ENCODE peak calls at places on chromosomes 12 and 14, in seven cellular contexts. K is AG20443, N is hepatic stellate cell, U is iPS DF 6.9, B is ureter, Z is stomach, A is Daoy. V is an unnamed sample.

GRCh38 chr12:46217686-46218508 is 50.9 kb downstream of the SLC38A1 start:
- DNase-seq in B (no peak), A (no peak), K (no peak), Z (peak; percentile 34), U (no peak), N (no peak), V (no peak)

GRCh38 chr12:41778934-41779333 is 365.7 kb downstream of the GXYLT1 start:
- DNase-seq in N (no peak), Z (no peak), A (no peak), U (no peak), B (no peak), K (no peak), V (no peak)

GRCh38 chr14:49586673-49587460 is 687 bp upstream of the RPS29 start:
- DNase-seq in A (peak; percentile 64), B (no peak), K (peak; percentile 54), Z (no peak), U (no peak), N (peak; percentile 47), V (no peak)

GRCh38 chr12:76533331-76533730 is 26.2 kb downstream of the OSBPL8 start:
- DNase-seq in A (no peak), K (no peak), B (no peak), Z (no peak), N (peak; percentile 17), U (no peak), V (no peak)

GRCh38 chr14:51691176-51691575 is 39.5 kb downstream of the FRMD6 start:
- DNase-seq in B (no peak), K (peak; percentile 21), U (no peak), N (no peak), Z (no peak), A (no peak), V (no peak)

GRCh38 chr12:52254965-52255751 is 19.3 kb upstream of the KRT86 start:
- DNase-seq in K (no peak), B (no peak), N (no peak), U (no peak), Z (no peak), A (no peak), V (peak; percentile 45)

GRCh38 chr12:86186449-86186848 is 69.7 kb downstream of the MGAT4C start:
- DNase-seq in U (no peak), Z (no peak), N (no peak), K (peak; percentile 2), B (no peak), A (peak; percentile 3), V (no peak)

GRCh38 chr14:49641697-49642129 is 6.7 kb upstream of the DNAAF2 start:
- DNase-seq in K (peak; percentile 10), A (no peak), N (no peak), U (no peak), B (no peak), Z (peak; percentile 75), V (no peak)

GRCh38 chr12:131167334-131167733 is 213.6 kb downstream of the ADGRD1 start:
- DNase-seq in B (no peak), K (no peak), U (no peak), Z (no peak), A (peak; percentile 64), N (no peak), V (no peak)

GRCh38 chr14:95387826-95388445 is 68.2 kb upstream of the CLMN start:
- DNase-seq in U (no peak), K (no peak), Z (no peak), A (no peak), N (no peak), B (no peak), V (no peak)

GRCh38 chr14:23376477-23377200 is at the start of gene CMTM5:
- DNase-seq in B (no peak), N (peak; percentile 34), A (no peak), Z (no peak), U (no peak), K (no peak), V (peak; percentile 81)

GRCh38 chr12:75452675-75453330 is 27.8 kb upstream of the GLIPR1 start:
- DNase-seq in U (no peak), K (peak; percentile 51), Z (no peak), B (no peak), N (no peak), A (peak; percentile 17), V (no peak)

GRCh38 chr12:131121705-131122405 is 168.1 kb downstream of the ADGRD1 start:
- DNase-seq in K (no peak), B (no peak), N (no peak), A (peak; percentile 94), Z (no peak), U (no peak), V (peak; percentile 67)

GRCh38 chr14:35438910-35439713 is 34.6 kb upstream of the NFKBIA start:
- DNase-seq in U (peak; percentile 7), N (no peak), Z (no peak), A (no peak), K (peak; percentile 39), B (no peak), V (peak; percentile 52)

GRCh38 chr14:69002069-69002468 is 23.0 kb upstream of the ACTN1 start:
- DNase-seq in N (no peak), B (no peak), A (peak; percentile 29), U (no peak), K (peak; percentile 34), Z (peak; percentile 56), V (no peak)

GRCh38 chr12:101322480-101322879 is 42.6 kb downstream of the UTP20 start:
- DNase-seq in Z (no peak), N (no peak), U (no peak), A (no peak), K (no peak), B (no peak), V (no peak)

GRCh38 chr14:58100735-58101368 is 51.2 kb downstream of the ARMH4 start:
- DNase-seq in Z (no peak), B (no peak), K (peak; percentile 71), N (peak; percentile 53), U (no peak), A (peak; percentile 71), V (no peak)

GRCh38 chr14:56953884-56954283 is 143.6 kb upstream of the OTX2 start:
- DNase-seq in N (no peak), K (no peak), Z (no peak), A (no peak), U (no peak), B (no peak), V (no peak)

GRCh38 chr14:101010835-101011234 is 107.3 kb upstream of the RTL1 start:
- DNase-seq in Z (no peak), K (no peak), U (no peak), B (no peak), N (no peak), A (no peak), V (no peak)

GRCh38 chr12:62722971-62723680 is 211.8 kb downstream of the PPM1H start:
- DNase-seq in B (no peak), Z (no peak), A (peak; percentile 56), U (no peak), N (no peak), K (no peak), V (no peak)

GRCh38 chr12:49336645-49337584 is at the start of gene C1QL4:
- DNase-seq in A (peak; percentile 85), N (peak; percentile 93), Z (peak; percentile 85), K (peak; percentile 94), B (peak; percentile 82), U (no peak), V (peak; percentile 95)

GRCh38 chr14:75769047-75769685 is 108.1 kb downstream of the TTLL5 start:
- DNase-seq in A (no peak), K (peak; percentile 25), B (no peak), N (no peak), U (no peak), Z (no peak), V (no peak)

GRCh38 chr14:64387738-64388532 is at the start of gene MTHFD1:
- DNase-seq in Z (peak; percentile 100), B (peak; percentile 99), N (peak; percentile 99), K (peak; percentile 100), A (peak; percentile 100), U (peak; percentile 99), V (peak; percentile 100)

GRCh38 chr12:58310368-58310767 is 369.0 kb downstream of the ATP23 start:
- DNase-seq in Z (no peak), B (no peak), K (peak; percentile 11), A (peak; percentile 42), N (peak; percentile 4), U (no peak), V (no peak)

GRCh38 chr12:117202556-117202955 is 12.3 kb upstream of the FBXO21 start:
- DNase-seq in Z (no peak), A (no peak), B (no peak), N (no peak), K (no peak), U (no peak), V (peak; percentile 14)

GRCh38 chr14:103068351-103069073 is 11.2 kb upstream of the CDC42BPB start:
- DNase-seq in B (no peak), U (no peak), N (no peak), K (no peak), A (no peak), Z (no peak), V (peak; percentile 74)

GRCh38 chr12:14416658-14417057 is 51.2 kb downstream of the ATF7IP start:
- DNase-seq in Z (no peak), A (peak; percentile 19), B (no peak), K (peak; percentile 21), N (peak; percentile 40), U (no peak), V (no peak)

GRCh38 chr14:90107789-90108188 is 46.0 kb downstream of the KCNK13 start:
- DNase-seq in B (no peak), N (no peak), Z (no peak), A (peak; percentile 12), K (no peak), U (no peak), V (no peak)

GRCh38 chr12:94545937-94546771 is 86.5 kb upstream of the CEP83 start:
- DNase-seq in N (peak; percentile 67), K (peak; percentile 74), U (peak; percentile 64), Z (peak; percentile 60), A (peak; percentile 77), B (no peak), V (peak; percentile 69)

GRCh38 chr12:51262758-51263177 is 7.4 kb downstream of the SMAGP start:
- DNase-seq in N (no peak), U (no peak), A (peak; percentile 75), K (no peak), Z (peak; percentile 78), B (no peak), V (peak; percentile 73)

GRCh38 chr12:3201741-3202500 is 124.7 kb downstream of the TSPAN9 start:
- DNase-seq in K (no peak), U (no peak), N (no peak), A (peak; percentile 44), Z (no peak), B (no peak), V (no peak)

GRCh38 chr14:89013698-89014569 is 189.5 kb downstream of the TTC8 start:
- DNase-seq in B (no peak), A (no peak), Z (no peak), N (no peak), U (no peak), K (no peak), V (no peak)

V was measured in posterior vena cava.